ENCODE peak calls at places on chromosomes 12 and 14, in five cellular contexts. M, O, Y, X and G are unnamed samples.
A peak's percentile ranks its signal among the peaks of the same experiment; 100 is the strongest.

GRCh38 chr12:132571598-132571997 is 38.8 kb downstream of the LRCOL1 start:
- DNase-seq in X (no peak), O (no peak), M (no peak), Y (no peak), G (no peak)

GRCh38 chr12:67909091-67909531 is 80.1 kb upstream of the IFNG-AS1 start:
- DNase-seq in X (no peak), M (peak; percentile 92), Y (peak; percentile 94), O (peak; percentile 22), G (peak; percentile 15)

GRCh38 chr12:70379856-70380255 is 13.8 kb downstream of the KCNMB4 start:
- DNase-seq in Y (no peak), M (no peak), O (no peak), X (no peak), G (no peak)

GRCh38 chr12:25236190-25236589 is 14.5 kb downstream of the KRAS start:
- DNase-seq in X (no peak), M (no peak), Y (peak; percentile 57), O (peak; percentile 30), G (no peak)

GRCh38 chr12:108482717-108483212 is 32.3 kb upstream of the FICD start:
- DNase-seq in M (no peak), Y (peak; percentile 41), X (no peak), O (peak; percentile 68), G (no peak)

GRCh38 chr12:75959506-75959905 is 72.1 kb downstream of the PHLDA1 start:
- DNase-seq in M (no peak), X (no peak), Y (peak; percentile 48), O (no peak), G (no peak)

GRCh38 chr12:129067482-129067881 is 214.2 kb downstream of the GLT1D1 start:
- DNase-seq in X (no peak), Y (peak; percentile 21), O (no peak), M (no peak), G (no peak)

GRCh38 chr14:102770910-102771543 is 6.2 kb upstream of the TRAF3 start:
- DNase-seq in Y (no peak), M (no peak), X (no peak), O (no peak), G (no peak)

GRCh38 chr12:18108611-18109010 is 18.6 kb upstream of the RERGL start:
- DNase-seq in O (no peak), X (no peak), Y (no peak), M (no peak), G (no peak)

GRCh38 chr12:121064116-121064515 is 25.1 kb upstream of the OASL start:
- DNase-seq in M (no peak), X (no peak), Y (no peak), O (no peak), G (no peak)

GRCh38 chr12:56684745-56685369 is 3.2 kb downstream of the PTGES3 start:
- DNase-seq in O (peak; percentile 24), M (no peak), X (no peak), Y (no peak), G (no peak)

GRCh38 chr12:4539167-4539870 is 629 bp downstream of the RAD51AP1 start:
- DNase-seq in M (no peak), X (no peak), Y (no peak), O (peak; percentile 1), G (no peak)

GRCh38 chr12:76623929-76624328 is 64.4 kb upstream of the OSBPL8 start:
- DNase-seq in O (no peak), Y (peak; percentile 57), X (no peak), M (no peak), G (peak; percentile 25)

GRCh38 chr14:79018846-79019245 is 848.7 kb downstream of the NRXN3 start:
- DNase-seq in M (no peak), O (no peak), Y (peak; percentile 86), X (no peak), G (no peak)

GRCh38 chr14:22370084-22370847 is 218.8 kb downstream of the DAD1 start:
- DNase-seq in O (peak; percentile 75), X (no peak), M (no peak), Y (peak; percentile 75), G (no peak)

GRCh38 chr14:100567877-100568163 is 19.4 kb downstream of the BEGAIN start:
- DNase-seq in O (no peak), Y (no peak), X (no peak), M (no peak), G (no peak)

GRCh38 chr12:128802756-128803155 is 21.0 kb downstream of the SLC15A4 start:
- DNase-seq in X (no peak), Y (no peak), O (no peak), M (no peak), G (no peak)

GRCh38 chr12:54164402-54165145 is 24.2 kb downstream of the SMUG1 start:
- DNase-seq in M (no peak), O (no peak), Y (no peak), X (no peak), G (no peak)

GRCh38 chr14:26163761-26164160 is 434.1 kb downstream of the NOVA1 start:
- DNase-seq in Y (peak; percentile 39), M (no peak), O (no peak), X (no peak), G (no peak)

GRCh38 chr12:75979181-75979580 is 52.4 kb downstream of the PHLDA1 start:
- DNase-seq in M (no peak), O (peak; percentile 54), Y (peak; percentile 70), X (no peak), G (no peak)

GRCh38 chr14:100674428-100674827 is 52.3 kb upstream of the DLK1 start:
- DNase-seq in Y (no peak), O (no peak), M (no peak), X (no peak), G (no peak)

GRCh38 chr14:77028384-77029246 is at the start of gene IRF2BPL:
- DNase-seq in M (peak; percentile 92), Y (peak; percentile 98), O (peak; percentile 98), X (peak; percentile 98), G (peak; percentile 99)

GRCh38 chr12:2118061-2118460 is 65.3 kb downstream of the CACNA1C start:
- DNase-seq in X (no peak), M (no peak), O (no peak), Y (no peak), G (no peak)

GRCh38 chr12:48029811-48030650 is 25.8 kb upstream of the COL2A1 start:
- DNase-seq in M (no peak), Y (no peak), X (no peak), O (no peak), G (no peak)

GRCh38 chr14:22928237-22929103 is 706 bp downstream of the PRMT5 start:
- DNase-seq in M (no peak), O (no peak), X (no peak), Y (no peak), G (no peak)

GRCh38 chr12:81330480-81330879 is 252.6 kb downstream of the ACSS3 start:
- DNase-seq in M (no peak), X (no peak), O (peak; percentile 11), Y (no peak), G (no peak)

GRCh38 chr12:81333812-81334211 is 255.9 kb downstream of the ACSS3 start:
- DNase-seq in Y (no peak), X (no peak), O (no peak), M (no peak), G (no peak)

GRCh38 chr12:81327458-81327857 is 249.6 kb downstream of the ACSS3 start:
- DNase-seq in X (no peak), O (no peak), M (no peak), Y (no peak), G (no peak)

GRCh38 chr12:81332054-81332453 is 254.2 kb downstream of the ACSS3 start:
- DNase-seq in M (no peak), X (no peak), O (no peak), Y (peak; percentile 15), G (no peak)

DNA sequence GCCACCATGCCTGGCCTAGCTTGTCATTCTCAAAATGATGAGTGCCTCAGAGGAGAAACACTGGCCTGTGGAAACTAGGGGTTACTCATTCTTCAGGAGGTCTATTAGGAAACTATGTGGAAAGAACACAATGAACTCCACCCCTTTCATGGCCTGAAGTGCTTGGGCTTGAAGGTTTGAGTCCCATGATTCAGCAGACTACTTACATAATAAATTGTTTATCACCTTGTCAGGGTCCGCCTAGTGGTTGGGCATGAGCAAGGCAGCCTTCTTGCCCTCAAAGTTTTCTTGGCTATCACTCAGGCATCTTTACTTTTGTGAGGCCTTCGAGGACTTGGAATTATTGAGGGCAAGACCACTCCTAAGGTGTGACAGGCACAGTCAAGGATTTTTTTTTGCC is 251.2 kb downstream of the ACSS3 start:
- DNase-seq in M (no peak), Y (peak; percentile 14), X (no peak), O (peak; percentile 47), G (no peak)
- TF ChIP-seq CTCF in M (peak; percentile 14), Y (peak; percentile 36), X (no peak), O (peak; percentile 21), G (peak; percentile 18)

DNA sequence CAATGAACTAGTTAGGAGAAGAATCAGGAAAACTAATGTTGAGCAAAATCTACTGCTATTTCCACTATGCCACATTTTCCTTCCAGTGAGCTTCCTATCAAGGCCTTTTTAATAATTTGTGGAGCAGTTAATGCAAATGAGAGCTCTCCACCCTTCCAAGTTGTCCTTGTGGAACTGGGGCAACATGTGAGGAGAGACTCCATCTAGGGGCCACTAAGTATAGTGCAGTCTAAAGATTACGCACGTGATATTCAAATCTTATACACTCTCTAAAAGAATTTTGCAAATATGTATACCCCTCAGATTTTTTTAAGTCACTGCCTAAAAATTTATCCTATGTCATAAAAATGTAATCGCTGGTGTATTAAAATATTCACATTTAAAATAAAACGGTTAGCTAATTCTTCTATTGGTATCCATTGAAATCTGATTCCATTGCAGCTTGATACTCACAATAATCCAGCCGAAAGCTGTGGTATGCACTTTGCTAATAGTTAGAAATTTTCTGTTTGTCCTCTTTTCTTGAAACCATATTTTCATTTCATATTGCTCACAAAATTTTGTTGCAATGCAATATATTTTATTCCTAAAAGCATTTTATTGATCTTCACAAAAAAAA is 100.1 kb downstream of the PAH start:
- DNase-seq in O (peak; percentile 48), Y (peak; percentile 8), X (no peak), M (peak; percentile 3), G (no peak)
- TF ChIP-seq CTCF in O (peak; percentile 58), Y (peak; percentile 64), X (no peak), M (peak; percentile 63), G (peak; percentile 77)

GRCh38 chr12:124740691-124741137 is 123.0 kb downstream of the SCARB1 start:
- DNase-seq in X (no peak), O (peak; percentile 68), Y (peak; percentile 72), M (no peak), G (no peak)

GRCh38 chr12:124737772-124738635 is 125.7 kb downstream of the SCARB1 start:
- DNase-seq in Y (peak; percentile 75), M (no peak), O (no peak), X (no peak), G (no peak)

GRCh38 chr12:124741211-124741610 is 122.5 kb downstream of the SCARB1 start:
- DNase-seq in Y (no peak), O (no peak), M (no peak), X (no peak), G (no peak)

GRCh38 chr12:124738636-124739467 is 124.8 kb downstream of the SCARB1 start:
- DNase-seq in M (no peak), X (no peak), Y (peak; percentile 96), O (no peak), G (no peak)

GRCh38 chr12:124739953-124740561 is 123.6 kb downstream of the SCARB1 start:
- DNase-seq in X (no peak), O (no peak), M (no peak), Y (peak; percentile 65), G (no peak)
- TF ChIP-seq CTCF in X (no peak), O (no peak), M (no peak), Y (no peak), G (no peak)

DNA sequence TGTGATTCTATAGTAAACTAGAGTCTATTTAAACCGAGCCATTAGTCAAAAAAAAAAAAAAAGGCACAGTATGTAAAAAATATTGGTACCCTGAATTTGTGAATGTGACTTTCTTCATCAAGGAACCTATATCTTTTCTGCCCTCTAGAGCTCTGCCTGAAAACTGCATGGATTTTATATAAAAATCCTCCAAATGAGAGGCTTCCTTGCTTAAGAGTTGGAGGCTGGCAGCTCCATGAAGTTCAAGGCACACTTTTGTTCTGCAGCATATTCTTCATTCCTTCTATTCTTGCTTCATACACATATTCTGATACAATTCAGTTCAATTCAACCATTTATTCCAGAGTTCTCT is 23.1 kb upstream of the NKX2-8 start:
- DNase-seq in Y (no peak), X (no peak), O (peak; percentile 14), M (no peak), G (no peak)
- TF ChIP-seq CTCF in Y (peak; percentile 10), X (no peak), O (no peak), M (no peak), G (peak; percentile 29)